ENCODE peak calls at places on chromosomes 7 and 10, in four cellular contexts. One of them, this sample, is unnamed.

GRCh38 chr7:134547738-134548054 is 1.2 kb upstream of the AKR1B15 start:
- DNase-seq in iris pigment epithelial cell: peak
- DNase-seq in iPS-NIHi11: peak
- DNase-seq in GM12891: peak
- DNase-seq in this sample: no peak

GRCh38 chr10:71831646-71832552 is 19.2 kb downstream of the PSAP start:
- DNase-seq in iPS-NIHi11: no peak
- DNase-seq in iris pigment epithelial cell: peak
- DNase-seq in GM12891: no peak
- DNase-seq in this sample: no peak

GRCh38 chr7:36639826-36640225 is 84.5 kb downstream of the AOAH start:
- DNase-seq in GM12891: no peak
- DNase-seq in iPS-NIHi11: no peak
- DNase-seq in iris pigment epithelial cell: no peak
- DNase-seq in this sample: no peak

GRCh38 chr10:100829933-100830727 is 82.6 kb upstream of the SLF2 start:
- DNase-seq in iris pigment epithelial cell: no peak
- DNase-seq in iPS-NIHi11: no peak
- DNase-seq in GM12891: no peak
- DNase-seq in this sample: peak

GRCh38 chr10:13712799-13713581 is 126.2 kb downstream of the PRPF18 start:
- DNase-seq in iPS-NIHi11: no peak
- DNase-seq in iris pigment epithelial cell: peak
- DNase-seq in GM12891: no peak
- DNase-seq in this sample: no peak

GRCh38 chr10:73065441-73065840 is 31.2 kb downstream of the P4HA1 start:
- DNase-seq in GM12891: no peak
- DNase-seq in iPS-NIHi11: no peak
- DNase-seq in iris pigment epithelial cell: no peak
- DNase-seq in this sample: no peak

GRCh38 chr10:104117839-104118323 is 4.1 kb upstream of the SFR1 start:
- DNase-seq in iris pigment epithelial cell: peak
- DNase-seq in iPS-NIHi11: no peak
- DNase-seq in GM12891: no peak
- DNase-seq in this sample: no peak

GRCh38 chr7:136937436-136937835 is 69.0 kb downstream of the CHRM2 start:
- DNase-seq in iris pigment epithelial cell: no peak
- DNase-seq in iPS-NIHi11: no peak
- DNase-seq in GM12891: no peak
- DNase-seq in this sample: no peak

GRCh38 chr7:1431226-1431625 is 28.0 kb downstream of the MICALL2 start:
- DNase-seq in iPS-NIHi11: no peak
- DNase-seq in GM12891: no peak
- DNase-seq in iris pigment epithelial cell: no peak
- DNase-seq in this sample: no peak

GRCh38 chr7:2101630-2102374 is 130.9 kb downstream of the MAD1L1 start:
- DNase-seq in iPS-NIHi11: no peak
- DNase-seq in iris pigment epithelial cell: no peak
- DNase-seq in GM12891: no peak
- DNase-seq in this sample: no peak

GRCh38 chr10:70920519-70920918 is 32.2 kb upstream of the PCBD1 start:
- DNase-seq in iris pigment epithelial cell: no peak
- DNase-seq in GM12891: no peak
- DNase-seq in iPS-NIHi11: peak
- DNase-seq in this sample: no peak

GRCh38 chr7:156650042-156650441 is 9.5 kb downstream of the RNF32 start:
- DNase-seq in GM12891: no peak
- DNase-seq in iPS-NIHi11: peak
- DNase-seq in iris pigment epithelial cell: peak
- DNase-seq in this sample: peak

GRCh38 chr7:29371472-29371871 is 176.9 kb downstream of the CHN2 start:
- DNase-seq in iris pigment epithelial cell: no peak
- DNase-seq in iPS-NIHi11: no peak
- DNase-seq in GM12891: no peak
- DNase-seq in this sample: no peak

GRCh38 chr10:34696423-34696822 is 118.7 kb downstream of the PARD3 start:
- DNase-seq in iris pigment epithelial cell: peak
- DNase-seq in iPS-NIHi11: no peak
- DNase-seq in GM12891: no peak
- DNase-seq in this sample: no peak

GRCh38 chr10:63464402-63465292 is 1.1 kb downstream of the JMJD1C start:
- DNase-seq in GM12891: no peak
- DNase-seq in iris pigment epithelial cell: no peak
- DNase-seq in iPS-NIHi11: no peak
- DNase-seq in this sample: no peak

GRCh38 chr10:122463466-122464157 is 2.3 kb downstream of the HTRA1 start:
- DNase-seq in iPS-NIHi11: no peak
- DNase-seq in GM12891: no peak
- DNase-seq in iris pigment epithelial cell: no peak
- DNase-seq in this sample: no peak

GRCh38 chr7:51313276-51314035 is 3.2 kb downstream of the COBL start:
- DNase-seq in GM12891: no peak
- DNase-seq in iPS-NIHi11: no peak
- DNase-seq in iris pigment epithelial cell: no peak
- DNase-seq in this sample: no peak

This sample was measured in H9.